ENCODE peak calls at places on chromosome 9, in seven cellular contexts. U is neuronal stem cell, N is IMR-90, X is H1, K is H9, O is mesendoderm, H is mesenchymal stem cell. F is an unnamed sample.

GRCh38 chr9:77000330-77000729 is 19.1 kb upstream of the FOXB2 start:
- DNase-seq in U (no peak), N (no peak), X (peak; percentile 42), K (no peak), O (no peak), H (no peak), F (no peak)

GRCh38 chr9:7782390-7783120 is 17.0 kb downstream of the DMAC1 start:
- DNase-seq in U (no peak), N (no peak), X (no peak), K (no peak), O (no peak), H (no peak), F (no peak)

GRCh38 chr9:130196643-130197042 is 24.4 kb downstream of the NCS1 start:
- DNase-seq in U (no peak), N (peak; percentile 64), X (no peak), K (no peak), O (no peak), H (no peak), F (no peak)

GRCh38 chr9:113436753-113437515 is 26.4 kb downstream of the C9orf43 start:
- DNase-seq in U (no peak), N (peak; percentile 17), X (no peak), K (no peak), O (no peak), H (no peak), F (peak; percentile 76)

GRCh38 chr9:38079410-38080105 is 10.5 kb upstream of the SHB start:
- DNase-seq in U (no peak), N (peak; percentile 48), X (peak; percentile 35), K (peak; percentile 26), O (no peak), H (no peak), F (no peak)

GRCh38 chr9:134976403-134976802 is 58.7 kb upstream of the FCN1 start:
- DNase-seq in U (no peak), N (no peak), X (no peak), K (no peak), O (no peak), H (no peak), F (no peak)

GRCh38 chr9:135023816-135024405 is 63.6 kb upstream of the OLFM1 start:
- DNase-seq in U (no peak), N (no peak), X (no peak), K (no peak), O (no peak), H (no peak), F (no peak)

GRCh38 chr9:91986248-91986647 is 36.2 kb upstream of the ROR2 start:
- DNase-seq in U (no peak), N (peak; percentile 11), X (no peak), K (no peak), O (no peak), H (no peak), F (no peak)

GRCh38 chr9:114662081-114662989 is 4.7 kb upstream of the TEX53 start:
- DNase-seq in U (peak; percentile 55), N (peak; percentile 33), X (peak; percentile 89), K (peak; percentile 78), O (peak; percentile 63), H (peak; percentile 54), F (peak; percentile 60)

GRCh38 chr9:95511232-95511951 is 5.4 kb downstream of the PTCH1 start:
- DNase-seq in U (no peak), N (peak; percentile 70), X (peak; percentile 92), K (no peak), O (peak; percentile 96), H (peak; percentile 88), F (peak; percentile 75)

GRCh38 chr9:84381508-84381907 is 41.0 kb upstream of the SLC28A3 start:
- DNase-seq in U (no peak), N (no peak), X (no peak), K (no peak), O (no peak), H (no peak), F (no peak)

GRCh38 chr9:121122450-121123032 is 47.8 kb downstream of the CNTRL start:
- DNase-seq in U (no peak), N (no peak), X (no peak), K (no peak), O (no peak), H (peak; percentile 6), F (no peak)

GRCh38 chr9:123081824-123082223 is 48.4 kb downstream of the GPR21 start:
- DNase-seq in U (peak; percentile 42), N (peak; percentile 55), X (no peak), K (no peak), O (peak; percentile 69), H (peak; percentile 69), F (peak; percentile 62)

GRCh38 chr9:35277649-35278359 is 116.0 kb downstream of the UNC13B start:
- DNase-seq in U (no peak), N (peak; percentile 87), X (no peak), K (no peak), O (no peak), H (no peak), F (no peak)

GRCh38 chr9:100775912-100776311 is 198.0 kb downstream of the CAVIN4 start:
- DNase-seq in U (no peak), N (no peak), X (no peak), K (no peak), O (no peak), H (no peak), F (no peak)

GRCh38 chr9:81673310-81673709 is 16.0 kb downstream of the TLE1 start:
- DNase-seq in U (no peak), N (no peak), X (no peak), K (peak; percentile 52), O (peak; percentile 40), H (no peak), F (no peak)

GRCh38 chr9:69584746-69585145 is 87.4 kb downstream of the APBA1 start:
- DNase-seq in U (no peak), N (no peak), X (no peak), K (no peak), O (no peak), H (no peak), F (no peak)

GRCh38 chr9:79166005-79166404 is 405.8 kb upstream of the TLE4 start:
- DNase-seq in U (no peak), N (peak; percentile 20), X (no peak), K (no peak), O (no peak), H (peak; percentile 76), F (peak; percentile 38)

GRCh38 chr9:91586282-91586681 is 162.7 kb upstream of the NFIL3 start:
- DNase-seq in U (no peak), N (no peak), X (no peak), K (no peak), O (no peak), H (no peak), F (no peak)

GRCh38 chr9:20570086-20570485 is 52.2 kb downstream of the MLLT3 start:
- DNase-seq in U (no peak), N (peak; percentile 51), X (no peak), K (no peak), O (no peak), H (peak; percentile 65), F (no peak)

GRCh38 chr9:83068414-83068813 is 5.5 kb upstream of the RASEF start:
- DNase-seq in U (no peak), N (no peak), X (no peak), K (no peak), O (no peak), H (no peak), F (no peak)

GRCh38 chr9:83067579-83067978 is 4.6 kb upstream of the RASEF start:
- DNase-seq in U (no peak), N (no peak), X (no peak), K (no peak), O (no peak), H (no peak), F (no peak)

GRCh38 chr9:83065233-83065632 is 2.3 kb upstream of the RASEF start:
- DNase-seq in U (no peak), N (no peak), X (no peak), K (no peak), O (no peak), H (no peak), F (no peak)

GRCh38 chr9:83069651-83070050 is 6.7 kb upstream of the RASEF start:
- DNase-seq in U (no peak), N (no peak), X (no peak), K (no peak), O (no peak), H (no peak), F (peak; percentile 73)

GRCh38 chr9:83066771-83067170 is 3.8 kb upstream of the RASEF start:
- DNase-seq in U (no peak), N (peak; percentile 89), X (no peak), K (no peak), O (no peak), H (peak; percentile 86), F (no peak)
- H4K8ac ChIP-seq in U (no peak overlapping the region), N (no peak overlapping the region), X (no peak overlapping the region), K (no peak overlapping the region), O (no peak overlapping the region), H (no peak overlapping the region), F (no peak overlapping the region)

GRCh38 chr9:133959966-133960567 is 32.1 kb downstream of the VAV2 start:
- DNase-seq in U (no peak), N (no peak), X (no peak), K (no peak), O (no peak), H (no peak), F (no peak)
- H3K27ac ChIP-seq in U (peak overlapping the region; percentile 47), N (no peak overlapping the region), X (no peak overlapping the region), K (no peak overlapping the region), O (no peak overlapping the region), H (no peak overlapping the region), F (no peak overlapping the region)

GRCh38 chr9:28661853-28662252 is 1088.6 kb upstream of the C9orf72 start:
- DNase-seq in U (no peak), N (no peak), X (no peak), K (no peak), O (no peak), H (no peak), F (no peak)

GRCh38 chr9:28668158-28668557 is 1094.9 kb upstream of the C9orf72 start:
- DNase-seq in U (no peak), N (no peak), X (no peak), K (no peak), O (no peak), H (no peak), F (no peak)

DNA sequence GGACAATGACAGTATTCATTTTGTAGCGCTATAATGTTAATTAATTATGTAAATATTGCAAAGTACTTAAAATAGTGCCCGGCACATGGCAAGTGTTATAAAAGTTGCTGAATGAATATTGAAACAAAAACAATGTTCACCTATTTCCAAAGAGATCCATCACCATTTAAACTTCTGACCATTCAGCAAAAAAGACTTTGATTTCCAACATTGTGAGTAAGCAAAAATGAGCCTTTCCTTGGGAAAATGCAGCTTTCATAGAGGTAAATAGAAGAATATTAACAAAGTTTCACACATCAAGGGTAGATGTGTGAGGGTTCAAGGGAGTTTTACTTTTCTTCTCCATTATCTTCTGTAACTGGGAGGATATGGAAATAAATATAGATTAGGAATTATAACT is 1089.4 kb upstream of the C9orf72 start:
- DNase-seq in U (no peak), N (no peak), X (no peak), K (no peak), O (no peak), H (no peak), F (no peak)
- H2BK5ac ChIP-seq in U (no peak overlapping the region), N (no peak overlapping the region), X (no peak overlapping the region), K (no peak overlapping the region), O (no peak overlapping the region), H (no peak overlapping the region), F (no peak overlapping the region)

GRCh38 chr9:908806-909205 is 67.3 kb downstream of the DMRT1 start:
- DNase-seq in U (no peak), N (no peak), X (peak; percentile 59), K (peak; percentile 70), O (peak; percentile 19), H (no peak), F (no peak)

GRCh38 chr9:917730-918129 is 58.7 kb upstream of the DMRT3 start:
- DNase-seq in U (no peak), N (no peak), X (no peak), K (no peak), O (no peak), H (no peak), F (no peak)

GRCh38 chr9:911003-911402 is 65.5 kb upstream of the DMRT3 start:
- DNase-seq in U (no peak), N (no peak), X (no peak), K (peak; percentile 76), O (peak; percentile 85), H (no peak), F (no peak)

GRCh38 chr9:912776-913175 is 63.7 kb upstream of the DMRT3 start:
- DNase-seq in U (no peak), N (no peak), X (no peak), K (no peak), O (no peak), H (no peak), F (no peak)
- H4K8ac ChIP-seq in U (no peak overlapping the region), N (no peak overlapping the region), X (no peak overlapping the region), K (no peak overlapping the region), O (no peak overlapping the region), H (no peak overlapping the region), F (no peak overlapping the region)